ENCODE peak calls at places on chromosome 20, in five cellular contexts. G, T, F, X and Q are unnamed samples.

GRCh38 chr20:45833883-45834796 is 541 bp downstream of the SNX21 start:
- DNase-seq in X (peak), F (no peak), G (peak), T (peak), Q (peak)

GRCh38 chr20:44702776-44703175 is 12.4 kb upstream of the CCN5 start:
- DNase-seq in G (no peak), F (no peak), T (no peak), X (no peak), Q (no peak)

GRCh38 chr20:38109657-38110524 is 55.2 kb downstream of the TGM2 start:
- DNase-seq in F (no peak), T (no peak), G (no peak), X (no peak), Q (peak)

GRCh38 chr20:43787937-43788336 is 61.1 kb upstream of the GTSF1L start:
- DNase-seq in T (no peak), G (no peak), X (no peak), F (no peak), Q (no peak)

GRCh38 chr20:58900292-58900931 is 47.9 kb downstream of the GNAS start:
- DNase-seq in G (no peak), X (no peak), T (no peak), F (no peak), Q (no peak)

GRCh38 chr20:24691901-24692351 is 222.5 kb downstream of the SYNDIG1 start:
- DNase-seq in F (no peak), X (no peak), T (no peak), G (no peak), Q (no peak)

GRCh38 chr20:32524871-32525501 is 60.1 kb downstream of the NOL4L start:
- DNase-seq in G (no peak), X (no peak), T (no peak), F (no peak), Q (no peak)

GRCh38 chr20:15297059-15297875 is 959.9 kb upstream of the FLRT3 start:
- DNase-seq in X (no peak), T (no peak), F (no peak), G (no peak), Q (no peak)

GRCh38 chr20:19786311-19786710 is 28.3 kb downstream of the RIN2 start:
- DNase-seq in X (peak), F (no peak), G (no peak), T (no peak), Q (no peak)

GRCh38 chr20:5195655-5196054 is 68.8 kb downstream of the CDS2 start:
- DNase-seq in T (no peak), X (no peak), F (no peak), G (no peak), Q (no peak)

GRCh38 chr20:51511861-51512619 is 30.5 kb downstream of the NFATC2 start:
- DNase-seq in F (no peak), X (no peak), T (peak), G (no peak), Q (no peak)

GRCh38 chr20:15267935-15268334 is 930.5 kb upstream of the FLRT3 start:
- DNase-seq in G (no peak), F (no peak), T (no peak), X (no peak), Q (no peak)

GRCh38 chr20:44646023-44646640 is 5.4 kb downstream of the ADA start:
- DNase-seq in F (peak), T (peak), X (no peak), G (no peak), Q (no peak)

GRCh38 chr20:14764511-14765369 is 427.3 kb upstream of the FLRT3 start:
- DNase-seq in F (no peak), X (no peak), G (no peak), T (no peak), Q (no peak)

GRCh38 chr20:58711266-58712051 is 18.9 kb downstream of the NPEPL1 start:
- DNase-seq in G (no peak), X (no peak), F (no peak), T (no peak), Q (no peak)

GRCh38 chr20:1423625-1424106 is 30.8 kb upstream of the FKBP1A start:
- DNase-seq in F (no peak), T (peak), G (peak), X (peak), Q (peak)

GRCh38 chr20:21571841-21572690 is 58.2 kb upstream of the NKX2-2 start:
- DNase-seq in F (no peak), T (peak), G (no peak), X (peak), Q (peak)

GRCh38 chr20:37152284-37152683 is 26.8 kb upstream of the RPN2 start:
- DNase-seq in T (no peak), F (no peak), G (no peak), X (no peak), Q (peak)

GRCh38 chr20:59181936-59182335 is 18.3 kb downstream of the ZNF831 start:
- DNase-seq in G (no peak), T (no peak), F (no peak), X (no peak), Q (no peak)

GRCh38 chr20:53100476-53100911 is 128.3 kb downstream of the TSHZ2 start:
- DNase-seq in F (no peak), T (no peak), G (no peak), X (no peak), Q (no peak)

GRCh38 chr20:49303211-49303610 is 25.4 kb upstream of the ZNFX1 start:
- DNase-seq in F (no peak), G (no peak), X (no peak), T (no peak), Q (no peak)

GRCh38 chr20:36865861-36866149 is 10.1 kb upstream of the TLDC2 start:
- DNase-seq in G (no peak), F (no peak), T (no peak), X (no peak), Q (no peak)

GRCh38 chr20:20549699-20550098 is 162.7 kb downstream of the RALGAPA2 start:
- DNase-seq in X (no peak), G (no peak), T (no peak), F (no peak), Q (peak)

GRCh38 chr20:49951160-49951559 is 15.0 kb downstream of the RNF114 start:
- DNase-seq in F (no peak), T (no peak), G (no peak), X (no peak), Q (no peak)

GRCh38 chr20:1935696-1936366 is 40.6 kb downstream of the SIRPA start:
- DNase-seq in F (no peak), T (no peak), G (no peak), X (no peak), Q (no peak)

GRCh38 chr20:50712771-50713676 is 18.4 kb upstream of the PARD6B start:
- DNase-seq in G (no peak), X (no peak), T (no peak), F (no peak), Q (no peak)

GRCh38 chr20:37421988-37422387 is 76.0 kb downstream of the SRC start:
- DNase-seq in X (no peak), G (no peak), T (no peak), F (no peak), Q (no peak)

GRCh38 chr20:38338849-38339520 is 7.3 kb upstream of the LBP start:
- DNase-seq in T (no peak), X (peak), F (no peak), G (peak), Q (no peak)

GRCh38 chr20:48892049-48892470 is 29.5 kb upstream of the ARFGEF2 start:
- DNase-seq in F (no peak), G (no peak), T (no peak), X (no peak), Q (no peak)

GRCh38 chr20:13865825-13866351 is 81.1 kb downstream of the NDUFAF5 start:
- DNase-seq in F (no peak), X (no peak), G (no peak), T (no peak), Q (no peak)

DNA sequence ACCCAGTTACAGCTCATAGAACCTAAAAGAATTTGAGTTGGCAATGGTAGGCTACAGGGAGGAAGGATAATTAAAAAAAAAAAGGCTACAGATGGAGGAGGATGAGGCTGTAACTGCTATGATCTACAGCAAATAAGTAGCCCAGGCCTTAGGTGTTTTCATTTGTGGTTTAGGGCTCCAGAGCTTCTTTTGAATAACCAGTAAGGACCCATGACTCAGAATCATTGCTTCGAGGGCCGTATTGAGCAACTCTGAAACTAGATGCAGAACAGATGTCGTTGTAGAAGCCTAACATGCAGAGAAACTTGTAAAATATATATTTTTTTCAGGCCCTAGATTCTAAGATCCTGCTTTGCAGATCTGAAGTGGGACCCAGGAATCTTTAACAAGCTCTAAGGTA is 19.0 kb upstream of the ASIP start:
- DNase-seq in T (no peak), F (no peak), G (no peak), X (no peak), Q (no peak)
- TF ChIP-seq ATF2 in T (no peak), F (no peak), G (no peak), X (no peak), Q (no peak)

DNA sequence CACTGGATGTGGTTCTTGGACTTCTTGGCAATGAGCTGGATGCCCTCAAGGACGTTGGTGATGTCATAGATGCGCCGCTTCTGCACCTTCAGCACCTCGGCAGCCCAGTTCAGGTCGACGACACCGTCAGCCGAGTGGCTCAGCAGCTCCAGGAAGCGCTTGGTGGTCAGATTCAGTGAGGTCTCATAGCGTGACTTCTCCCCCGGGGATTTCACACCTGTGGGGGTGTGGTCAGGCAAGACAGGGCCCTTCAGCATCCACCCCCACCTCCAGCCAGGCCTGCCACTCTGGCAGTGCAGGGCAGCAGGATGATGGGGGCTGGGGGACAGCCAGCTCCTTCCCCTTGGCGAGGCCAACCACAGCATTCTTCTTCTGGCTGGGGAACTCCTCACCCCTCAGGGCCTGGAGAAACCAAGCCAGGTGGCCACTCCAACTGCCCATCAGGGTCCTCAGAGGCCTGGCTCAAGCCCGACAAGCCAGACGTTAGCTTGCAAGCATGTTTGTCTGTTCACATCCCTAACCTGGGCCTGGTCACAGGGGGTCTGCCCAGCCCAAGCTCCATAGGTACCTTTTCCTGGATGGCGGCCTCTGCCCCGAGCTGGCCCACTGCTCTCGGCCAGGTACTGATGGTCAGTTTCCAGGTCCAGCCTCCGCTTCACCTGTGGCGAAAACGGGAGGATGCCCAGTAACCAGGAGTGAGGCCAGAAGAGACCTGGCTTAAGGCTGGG is 5.7 kb upstream of the NECAB3 start:
- DNase-seq in T (peak), X (no peak), F (peak), G (no peak), Q (no peak)
- TF ChIP-seq ATF2 in T (no peak), X (no peak), F (no peak), G (no peak), Q (no peak)

DNA sequence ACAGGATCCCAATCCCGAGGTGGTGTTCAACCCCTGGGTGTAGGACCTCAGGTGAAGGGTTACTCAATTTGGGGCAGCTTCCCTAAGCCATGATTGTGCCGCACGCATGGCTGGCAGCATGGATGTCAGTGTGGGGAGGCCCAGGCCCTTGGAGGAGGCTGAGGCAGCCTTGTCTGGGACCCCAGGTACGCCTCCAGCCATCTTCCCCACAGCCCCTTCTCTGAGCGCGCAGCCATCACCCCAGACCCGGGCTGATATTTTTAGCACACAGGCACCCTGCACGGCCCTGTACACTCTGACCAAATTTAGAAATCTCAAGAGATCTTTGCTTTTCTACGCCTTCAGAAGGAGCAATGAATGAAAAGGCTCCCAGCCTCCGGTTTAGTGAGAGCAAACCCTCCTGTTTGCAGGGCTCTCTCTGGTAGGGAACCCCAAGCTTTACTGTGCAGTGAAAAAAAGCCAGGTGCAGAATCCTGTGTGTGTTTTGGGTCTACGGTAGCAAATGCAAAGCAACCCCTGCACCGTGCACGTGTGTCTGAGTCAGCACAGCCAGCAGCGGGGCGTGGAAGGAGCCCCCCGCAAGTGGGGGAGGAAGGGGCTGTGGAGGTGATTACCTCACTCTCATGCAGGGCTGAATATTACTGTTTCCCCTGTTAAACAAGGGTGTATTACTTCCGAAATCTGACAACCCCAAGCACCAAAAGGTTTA is 44.3 kb downstream of the CTCFL start:
- DNase-seq in G (no peak), X (no peak), F (peak), T (no peak), Q (no peak)
- TF ChIP-seq ATF2 in G (no peak), X (no peak), F (peak), T (no peak), Q (no peak)

DNA sequence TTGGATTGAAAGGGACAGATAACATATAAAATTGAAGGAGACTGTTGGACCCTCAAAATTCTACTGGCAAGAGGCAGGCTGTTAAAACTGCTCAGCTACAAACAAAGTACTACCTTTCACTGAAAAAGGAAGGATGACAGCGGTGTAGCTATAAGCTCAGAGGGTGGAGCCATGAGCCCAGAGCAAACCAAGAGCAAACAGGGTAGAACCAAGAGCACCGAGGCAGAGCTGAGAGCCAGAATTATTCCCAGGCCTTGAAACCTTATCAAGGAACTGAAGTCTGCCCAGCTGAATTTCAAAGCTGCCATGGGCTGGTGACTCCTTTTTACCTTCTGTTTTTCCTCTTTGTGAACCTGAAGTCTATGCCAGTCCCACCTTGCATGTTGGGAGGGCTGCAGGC is 74.7 kb upstream of the SLC4A11 start:
- DNase-seq in T (no peak), F (no peak), G (no peak), X (no peak), Q (no peak)
- TF ChIP-seq ATF2 in T (no peak), F (no peak), G (no peak), X (no peak), Q (no peak)

GRCh38 chr20:23148721-23149570 is 62.8 kb upstream of the CD93 start:
- DNase-seq in F (no peak), G (no peak), X (no peak), T (peak), Q (no peak)

GRCh38 chr20:23150304-23151007 is 64.3 kb upstream of the CD93 start:
- DNase-seq in G (no peak), F (no peak), X (no peak), T (no peak), Q (no peak)

GRCh38 chr20:23147964-23148720 is 62.0 kb upstream of the CD93 start:
- DNase-seq in T (peak), G (no peak), X (no peak), F (peak), Q (peak)

GRCh38 chr20:23151008-23151703 is 65.0 kb upstream of the CD93 start:
- DNase-seq in G (no peak), T (no peak), F (no peak), X (no peak), Q (no peak)

GRCh38 chr20:23149623-23150279 is 63.6 kb upstream of the CD93 start:
- DNase-seq in X (no peak), G (no peak), F (no peak), T (no peak), Q (no peak)
- TF ChIP-seq ATF2 in X (no peak), G (no peak), F (no peak), T (no peak), Q (no peak)

GRCh38 chr20:62273421-62273820 is 29.4 kb upstream of the ADRM1 start:
- DNase-seq in F (no peak), X (no peak), G (no peak), T (no peak), Q (no peak)
- TF ChIP-seq ATF2 in F (no peak), X (no peak), G (no peak), T (no peak), Q (no peak)

DNA sequence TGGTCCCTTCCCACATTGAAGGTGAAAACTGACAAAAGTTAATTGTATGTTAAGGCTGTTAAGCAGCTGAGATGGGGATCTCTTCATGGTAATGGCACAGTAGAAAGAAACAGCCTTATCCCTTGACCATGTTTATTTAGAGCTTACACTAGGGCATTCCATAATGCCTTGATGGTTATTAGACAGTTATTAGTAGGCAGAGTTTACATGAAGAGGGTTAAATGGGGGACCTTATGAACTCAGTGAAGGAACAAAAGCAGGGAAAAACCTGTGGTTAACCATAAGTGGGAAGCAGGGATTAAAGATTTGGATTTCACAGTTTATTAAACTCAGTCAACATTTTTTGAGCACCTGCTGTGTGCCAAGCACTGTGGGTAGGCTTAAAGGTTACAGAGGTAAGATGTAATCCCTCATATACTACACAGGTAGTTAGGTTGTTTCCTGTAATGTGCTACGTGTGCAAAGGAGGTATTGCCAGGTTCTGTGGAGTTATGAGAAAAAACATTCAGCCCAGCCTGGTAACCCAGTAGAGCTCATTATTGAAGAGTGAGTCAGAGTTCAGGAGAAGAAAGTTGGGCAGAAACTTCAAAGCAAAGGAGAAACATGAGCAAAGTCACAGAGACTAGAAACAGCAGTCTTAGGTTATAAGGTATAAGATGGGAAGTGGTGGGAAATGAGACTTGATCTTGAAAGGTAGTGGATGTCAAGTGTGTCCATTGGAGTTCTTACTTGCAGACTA is 32.3 kb upstream of the GNRH2 start:
- DNase-seq in X (no peak), G (no peak), T (no peak), F (no peak), Q (no peak)
- TF ChIP-seq ATF2 in X (no peak), G (no peak), T (no peak), F (no peak), Q (no peak)